ENCODE peak calls at places on chromosomes 5 and 9, in seven cellular contexts. X is IMR-90, Z is mesendoderm, A is mesenchymal stem cell, Y is H9, B is H1, I is trophoblast cell. D is an unnamed sample.

GRCh38 chr5:1474875-1475543 is 29.8 kb upstream of the SLC6A3 start:
- DNase-seq in Y (no peak), A (no peak), B (no peak), I (peak; percentile 40), X (no peak), Z (no peak), D (no peak)

GRCh38 chr9:3329361-3329760 is 196.4 kb downstream of the RFX3 start:
- DNase-seq in A (no peak), B (no peak), Y (no peak), I (no peak), Z (no peak), X (peak; percentile 67), D (no peak)

GRCh38 chr5:59845733-59846132 is 47.8 kb downstream of the PDE4D start:
- DNase-seq in A (peak; percentile 67), X (peak; percentile 58), B (no peak), I (no peak), Z (no peak), Y (no peak), D (no peak)

GRCh38 chr5:31413030-31413812 is 118.7 kb downstream of the DROSHA start:
- DNase-seq in B (no peak), Z (no peak), Y (no peak), X (no peak), A (no peak), I (no peak), D (no peak)

GRCh38 chr5:68382640-68383039 is 167.1 kb downstream of the PIK3R1 start:
- DNase-seq in Y (no peak), A (peak; percentile 17), X (peak; percentile 6), B (no peak), Z (no peak), I (no peak), D (no peak)

GRCh38 chr9:125409217-125409636 is 147.6 kb downstream of the GAPVD1 start:
- DNase-seq in I (no peak), Y (peak; percentile 66), X (no peak), A (no peak), B (peak; percentile 56), Z (peak; percentile 58), D (no peak)

GRCh38 chr5:96117863-96118651 is 156.4 kb upstream of the ELL2 start:
- DNase-seq in B (no peak), A (peak; percentile 18), Z (no peak), I (no peak), X (peak; percentile 75), Y (no peak), D (no peak)

GRCh38 chr5:33513786-33514185 is 73.0 kb downstream of the TARS1 start:
- DNase-seq in Z (no peak), B (no peak), A (no peak), Y (no peak), X (no peak), I (no peak), D (no peak)

GRCh38 chr5:94613583-94613982 is 4.8 kb downstream of the KIAA0825 start:
- DNase-seq in I (no peak), X (peak; percentile 13), Z (peak; percentile 65), Y (no peak), B (no peak), A (peak; percentile 29), D (no peak)

GRCh38 chr5:173057062-173057924 is 1.1 kb downstream of the CREBRF start:
- DNase-seq in Y (peak; percentile 99), I (peak; percentile 99), Z (peak; percentile 99), A (peak; percentile 99), X (peak; percentile 97), B (peak; percentile 98), D (peak; percentile 98)

GRCh38 chr9:20994486-20994885 is 37.0 kb downstream of the HACD4 start:
- DNase-seq in X (no peak), I (no peak), Z (no peak), Y (no peak), B (no peak), A (no peak), D (no peak)

GRCh38 chr5:178386532-178386931 is 153.9 kb upstream of the PHYKPL start:
- DNase-seq in Y (peak; percentile 21), I (no peak), A (no peak), Z (no peak), X (no peak), B (no peak), D (no peak)

GRCh38 chr9:78559449-78559885 is 262.5 kb downstream of the PSAT1 start:
- DNase-seq in X (peak; percentile 91), B (no peak), Y (no peak), I (no peak), A (peak; percentile 92), Z (no peak), D (no peak)

GRCh38 chr5:134554319-134555222 is 29.1 kb downstream of the JADE2 start:
- DNase-seq in Y (no peak), A (peak; percentile 54), X (peak; percentile 82), B (no peak), Z (no peak), I (peak; percentile 37), D (no peak)

GRCh38 chr5:174692982-174693422 is 31.4 kb upstream of the MSX2 start:
- DNase-seq in X (no peak), A (no peak), I (no peak), Z (peak; percentile 84), Y (peak; percentile 71), B (peak; percentile 64), D (peak; percentile 67)

GRCh38 chr5:135930029-135930948 is 24.5 kb downstream of the LECT2 start:
- DNase-seq in Y (peak; percentile 84), I (no peak), Z (peak; percentile 67), A (no peak), B (peak; percentile 84), X (no peak), D (peak; percentile 24)

GRCh38 chr5:176342766-176343458 is 18.7 kb downstream of the KIAA1191 start:
- DNase-seq in X (no peak), A (no peak), Y (no peak), Z (no peak), I (no peak), B (no peak), D (no peak)

GRCh38 chr9:124975131-124975530 is 34.2 kb upstream of the GOLGA1 start:
- DNase-seq in B (no peak), A (peak; percentile 19), I (no peak), Y (peak; percentile 37), Z (peak; percentile 97), X (peak; percentile 30), D (no peak)

GRCh38 chr5:123303802-123304201 is 119.4 kb downstream of the CEP120 start:
- DNase-seq in X (no peak), Z (peak; percentile 70), Y (no peak), A (no peak), I (no peak), B (no peak), D (no peak)

GRCh38 chr5:878125-878524 is 14.5 kb downstream of the BRD9 start:
- DNase-seq in I (no peak), B (no peak), A (no peak), Y (no peak), X (no peak), Z (no peak), D (no peak)

GRCh38 chr5:171968512-171968911 is 37.9 kb downstream of the FBXW11 start:
- DNase-seq in Z (no peak), Y (no peak), I (no peak), B (no peak), X (no peak), A (no peak), D (no peak)

GRCh38 chr9:4762889-4763521 is 22.0 kb upstream of the AK3 start:
- DNase-seq in Y (peak; percentile 87), Z (peak; percentile 81), X (no peak), I (peak; percentile 65), A (peak; percentile 50), B (peak; percentile 60), D (peak; percentile 1)

GRCh38 chr9:77176686-77177142 is 620 bp upstream of the VPS13A start:
- DNase-seq in A (no peak), X (no peak), Z (no peak), Y (no peak), B (no peak), I (no peak), D (no peak)

GRCh38 chr9:124423591-124423990 is 8.3 kb upstream of the PSMB7 start:
- DNase-seq in A (no peak), B (no peak), X (no peak), Z (no peak), I (no peak), Y (no peak), D (no peak)

GRCh38 chr9:90287567-90288274 is 354.9 kb downstream of the DIRAS2 start:
- DNase-seq in I (peak; percentile 96), Z (peak; percentile 13), X (no peak), A (no peak), B (no peak), Y (no peak), D (no peak)

GRCh38 chr9:95833549-95834178 is 41.8 kb upstream of the ERCC6L2 start:
- DNase-seq in X (no peak), I (no peak), A (no peak), B (no peak), Y (no peak), Z (no peak), D (no peak)

GRCh38 chr9:95834281-95834907 is 41.1 kb upstream of the ERCC6L2 start:
- DNase-seq in Z (peak; percentile 28), Y (no peak), I (no peak), X (peak; percentile 61), B (no peak), A (no peak), D (no peak)

GRCh38 chr9:95839012-95839411 is 36.5 kb upstream of the ERCC6L2 start:
- DNase-seq in A (no peak), B (no peak), Y (no peak), Z (no peak), X (no peak), I (no peak), D (no peak)

GRCh38 chr9:95835398-95835797 is 40.1 kb upstream of the ERCC6L2 start:
- DNase-seq in X (no peak), Z (no peak), Y (no peak), B (no peak), I (no peak), A (no peak), D (no peak)

GRCh38 chr9:95836072-95836471 is 39.4 kb upstream of the ERCC6L2 start:
- DNase-seq in X (peak; percentile 68), Z (no peak), A (no peak), Y (no peak), B (no peak), I (no peak), D (no peak)
- H3K23ac ChIP-seq in X (no peak overlapping the region), Z (no peak overlapping the region), A (no peak overlapping the region), Y (no peak overlapping the region), B (no peak overlapping the region), I (no peak overlapping the region), D (no peak overlapping the region)

DNA sequence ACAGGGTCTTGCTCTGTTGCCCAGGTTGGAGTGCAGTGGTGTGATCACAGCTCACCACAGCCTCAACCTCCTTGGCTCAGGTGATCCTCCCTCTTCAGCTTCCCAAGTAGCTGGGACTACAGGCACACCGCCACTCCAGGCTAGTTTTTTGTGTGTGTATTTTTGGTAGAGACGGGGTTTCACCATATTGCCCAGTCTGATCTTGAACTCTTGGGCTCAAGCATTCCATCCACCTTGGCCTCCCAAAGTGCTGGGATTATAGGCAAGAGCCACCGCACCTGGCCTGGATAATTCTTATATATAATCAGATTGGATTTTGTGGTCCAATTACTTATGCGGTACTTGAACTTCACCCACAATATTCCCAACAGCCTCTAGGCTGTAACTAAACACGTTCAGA is 19.8 kb downstream of the CCDC69 start:
- DNase-seq in I (no peak), A (no peak), X (no peak), Z (no peak), B (no peak), Y (no peak), D (no peak)
- H3K23ac ChIP-seq in I (no peak overlapping the region), A (no peak overlapping the region), X (no peak overlapping the region), Z (no peak overlapping the region), B (no peak overlapping the region), Y (no peak overlapping the region), D (no peak overlapping the region)

GRCh38 chr9:114908104-114908621 is 22.2 kb downstream of the TNFSF8 start:
- DNase-seq in A (peak; percentile 75), I (peak; percentile 99), B (no peak), X (peak; percentile 52), Z (peak; percentile 98), Y (peak; percentile 46), D (no peak)
- H3K23ac ChIP-seq in A (no peak overlapping the region), I (no peak overlapping the region), B (no peak overlapping the region), X (no peak overlapping the region), Z (no peak overlapping the region), Y (no peak overlapping the region), D (no peak overlapping the region)

GRCh38 chr5:112013660-112014059 is 256.7 kb upstream of the NREP start:
- DNase-seq in I (no peak), B (no peak), X (no peak), A (peak; percentile 17), Y (no peak), Z (no peak), D (no peak)
- H3K23ac ChIP-seq in I (no peak overlapping the region), B (no peak overlapping the region), X (peak overlapping the region; percentile 88), A (no peak overlapping the region), Y (no peak overlapping the region), Z (no peak overlapping the region), D (no peak overlapping the region)

D was measured in neuronal stem cell.